ENCODE peak calls at places on chromosome 12, in eight cellular contexts. One of them, this sample, is unnamed.

GRCh38 chr12:101468948-101469347 is 6.2 kb upstream of the SPIC start:
- DNase-seq in endodermal cell: no peak
- DNase-seq in nucleus accumbens: no peak
- DNase-seq in stimulated activated CD8-positive, alpha-beta memory T cell treated with anti-CD3 and anti-CD28 coated beads, Interleukin-12 subunit alpha, Interleukin-12 subunit beta, amount 100 ng/mL, for 4 hours: no peak
- DNase-seq in choroid plexus epithelial cell: no peak
- DNase-seq in B cell: no peak
- DNase-seq in HCT116: no peak
- DNase-seq in Daoy: no peak
- DNase-seq in this sample: no peak

GRCh38 chr12:84813780-84814663 is 98.6 kb downstream of the SLC6A15 start:
- DNase-seq in choroid plexus epithelial cell: no peak
- DNase-seq in Daoy: no peak
- DNase-seq in stimulated activated CD8-positive, alpha-beta memory T cell treated with anti-CD3 and anti-CD28 coated beads, Interleukin-12 subunit alpha, Interleukin-12 subunit beta, amount 100 ng/mL, for 4 hours: no peak
- DNase-seq in HCT116: no peak
- DNase-seq in B cell: no peak
- DNase-seq in endodermal cell: no peak
- DNase-seq in nucleus accumbens: no peak
- DNase-seq in this sample: no peak

GRCh38 chr12:6700646-6701051 is at the start of gene PIANP:
- DNase-seq in nucleus accumbens: peak
- DNase-seq in stimulated activated CD8-positive, alpha-beta memory T cell treated with anti-CD3 and anti-CD28 coated beads, Interleukin-12 subunit alpha, Interleukin-12 subunit beta, amount 100 ng/mL, for 4 hours: no peak
- DNase-seq in HCT116: no peak
- DNase-seq in Daoy: peak
- DNase-seq in B cell: no peak
- DNase-seq in endodermal cell: peak
- DNase-seq in choroid plexus epithelial cell: peak
- DNase-seq in this sample: no peak

GRCh38 chr12:30823140-30823669 is 68.5 kb upstream of the CAPRIN2 start:
- DNase-seq in nucleus accumbens: no peak
- DNase-seq in endodermal cell: peak
- DNase-seq in stimulated activated CD8-positive, alpha-beta memory T cell treated with anti-CD3 and anti-CD28 coated beads, Interleukin-12 subunit alpha, Interleukin-12 subunit beta, amount 100 ng/mL, for 4 hours: peak
- DNase-seq in Daoy: no peak
- DNase-seq in HCT116: no peak
- DNase-seq in choroid plexus epithelial cell: no peak
- DNase-seq in B cell: no peak
- DNase-seq in this sample: peak

GRCh38 chr12:67927815-67928214 is 61.4 kb upstream of the IFNG-AS1 start:
- DNase-seq in choroid plexus epithelial cell: no peak
- DNase-seq in HCT116: no peak
- DNase-seq in B cell: no peak
- DNase-seq in endodermal cell: no peak
- DNase-seq in stimulated activated CD8-positive, alpha-beta memory T cell treated with anti-CD3 and anti-CD28 coated beads, Interleukin-12 subunit alpha, Interleukin-12 subunit beta, amount 100 ng/mL, for 4 hours: no peak
- DNase-seq in nucleus accumbens: no peak
- DNase-seq in Daoy: no peak
- DNase-seq in this sample: no peak

GRCh38 chr12:104555650-104556049 is 98.9 kb downstream of the CHST11 start:
- DNase-seq in stimulated activated CD8-positive, alpha-beta memory T cell treated with anti-CD3 and anti-CD28 coated beads, Interleukin-12 subunit alpha, Interleukin-12 subunit beta, amount 100 ng/mL, for 4 hours: no peak
- DNase-seq in nucleus accumbens: no peak
- DNase-seq in HCT116: no peak
- DNase-seq in Daoy: no peak
- DNase-seq in choroid plexus epithelial cell: no peak
- DNase-seq in B cell: peak
- DNase-seq in endodermal cell: no peak
- DNase-seq in this sample: peak

GRCh38 chr12:54136844-54137580 is 51.8 kb downstream of the SMUG1 start:
- DNase-seq in choroid plexus epithelial cell: no peak
- DNase-seq in Daoy: no peak
- DNase-seq in HCT116: no peak
- DNase-seq in B cell: no peak
- DNase-seq in nucleus accumbens: no peak
- DNase-seq in stimulated activated CD8-positive, alpha-beta memory T cell treated with anti-CD3 and anti-CD28 coated beads, Interleukin-12 subunit alpha, Interleukin-12 subunit beta, amount 100 ng/mL, for 4 hours: no peak
- DNase-seq in endodermal cell: no peak
- DNase-seq in this sample: no peak

GRCh38 chr12:6647083-6647604 is at the start of gene ACRBP:
- DNase-seq in choroid plexus epithelial cell: peak
- DNase-seq in nucleus accumbens: peak
- DNase-seq in stimulated activated CD8-positive, alpha-beta memory T cell treated with anti-CD3 and anti-CD28 coated beads, Interleukin-12 subunit alpha, Interleukin-12 subunit beta, amount 100 ng/mL, for 4 hours: no peak
- DNase-seq in HCT116: no peak
- DNase-seq in B cell: peak
- DNase-seq in endodermal cell: peak
- DNase-seq in Daoy: peak
- DNase-seq in this sample: peak

GRCh38 chr12:6778212-6778570 is 5.9 kb downstream of the LAG3 start:
- DNase-seq in nucleus accumbens: no peak
- DNase-seq in Daoy: peak
- DNase-seq in choroid plexus epithelial cell: peak
- DNase-seq in HCT116: no peak
- DNase-seq in stimulated activated CD8-positive, alpha-beta memory T cell treated with anti-CD3 and anti-CD28 coated beads, Interleukin-12 subunit alpha, Interleukin-12 subunit beta, amount 100 ng/mL, for 4 hours: no peak
- DNase-seq in endodermal cell: peak
- DNase-seq in B cell: no peak
- DNase-seq in this sample: peak

GRCh38 chr12:68001486-68002466 is 12.5 kb downstream of the IFNG-AS1 start:
- DNase-seq in Daoy: peak
- DNase-seq in HCT116: no peak
- DNase-seq in choroid plexus epithelial cell: peak
- DNase-seq in stimulated activated CD8-positive, alpha-beta memory T cell treated with anti-CD3 and anti-CD28 coated beads, Interleukin-12 subunit alpha, Interleukin-12 subunit beta, amount 100 ng/mL, for 4 hours: no peak
- DNase-seq in nucleus accumbens: no peak
- DNase-seq in endodermal cell: no peak
- DNase-seq in B cell: no peak
- DNase-seq in this sample: no peak

GRCh38 chr12:130226771-130227170 is 64.5 kb downstream of the FZD10 start:
- DNase-seq in B cell: no peak
- DNase-seq in HCT116: no peak
- DNase-seq in choroid plexus epithelial cell: no peak
- DNase-seq in Daoy: no peak
- DNase-seq in endodermal cell: peak
- DNase-seq in nucleus accumbens: no peak
- DNase-seq in stimulated activated CD8-positive, alpha-beta memory T cell treated with anti-CD3 and anti-CD28 coated beads, Interleukin-12 subunit alpha, Interleukin-12 subunit beta, amount 100 ng/mL, for 4 hours: no peak
- DNase-seq in this sample: no peak

GRCh38 chr12:109753054-109753401 is 39.4 kb downstream of the FAM222A start:
- DNase-seq in B cell: no peak
- DNase-seq in HCT116: no peak
- DNase-seq in endodermal cell: peak
- DNase-seq in nucleus accumbens: no peak
- DNase-seq in choroid plexus epithelial cell: no peak
- DNase-seq in Daoy: no peak
- DNase-seq in stimulated activated CD8-positive, alpha-beta memory T cell treated with anti-CD3 and anti-CD28 coated beads, Interleukin-12 subunit alpha, Interleukin-12 subunit beta, amount 100 ng/mL, for 4 hours: no peak
- DNase-seq in this sample: no peak

GRCh38 chr12:15393037-15393436 is 70.7 kb downstream of the PTPRO start:
- DNase-seq in choroid plexus epithelial cell: no peak
- DNase-seq in endodermal cell: no peak
- DNase-seq in HCT116: no peak
- DNase-seq in Daoy: no peak
- DNase-seq in stimulated activated CD8-positive, alpha-beta memory T cell treated with anti-CD3 and anti-CD28 coated beads, Interleukin-12 subunit alpha, Interleukin-12 subunit beta, amount 100 ng/mL, for 4 hours: no peak
- DNase-seq in B cell: no peak
- DNase-seq in nucleus accumbens: no peak
- DNase-seq in this sample: no peak

GRCh38 chr12:79407671-79408622 is 282.8 kb downstream of the PAWR start:
- DNase-seq in HCT116: peak
- DNase-seq in endodermal cell: peak
- DNase-seq in B cell: peak
- DNase-seq in stimulated activated CD8-positive, alpha-beta memory T cell treated with anti-CD3 and anti-CD28 coated beads, Interleukin-12 subunit alpha, Interleukin-12 subunit beta, amount 100 ng/mL, for 4 hours: no peak
- DNase-seq in Daoy: peak
- DNase-seq in choroid plexus epithelial cell: peak
- DNase-seq in nucleus accumbens: no peak
- DNase-seq in this sample: no peak

GRCh38 chr12:2537868-2538541 is 256.8 kb upstream of the FKBP4 start:
- DNase-seq in HCT116: no peak
- DNase-seq in Daoy: no peak
- DNase-seq in B cell: no peak
- DNase-seq in endodermal cell: no peak
- DNase-seq in nucleus accumbens: no peak
- DNase-seq in choroid plexus epithelial cell: no peak
- DNase-seq in stimulated activated CD8-positive, alpha-beta memory T cell treated with anti-CD3 and anti-CD28 coated beads, Interleukin-12 subunit alpha, Interleukin-12 subunit beta, amount 100 ng/mL, for 4 hours: no peak
- DNase-seq in this sample: no peak